ENCODE peak calls at places on chromosomes 6 and 20, in six cellular contexts. One of them, this sample, is unnamed.

GRCh38 chr6:83051386-83052172 is 14.1 kb downstream of the UBE3D start:
- DNase-seq in CD8-positive, alpha-beta memory T cell: no peak
- DNase-seq in NCI-H460: no peak
- DNase-seq in stimulated activated CD8-positive, alpha-beta memory T cell treated with anti-CD3 and anti-CD28 coated beads, Interleukin-4, amount 100 ng/mL, for 4 hours: no peak
- DNase-seq in GM12864: no peak
- DNase-seq in endothelial cell of umbilical vein: peak
- DNase-seq in this sample: no peak

GRCh38 chr6:116385462-116385807 is 14.7 kb downstream of the DSE start:
- DNase-seq in GM12864: no peak
- DNase-seq in endothelial cell of umbilical vein: no peak
- DNase-seq in stimulated activated CD8-positive, alpha-beta memory T cell treated with anti-CD3 and anti-CD28 coated beads, Interleukin-4, amount 100 ng/mL, for 4 hours: no peak
- DNase-seq in NCI-H460: no peak
- DNase-seq in CD8-positive, alpha-beta memory T cell: no peak
- DNase-seq in this sample: no peak

GRCh38 chr20:33653218-33653899 is 8.8 kb upstream of the C20orf144 start:
- DNase-seq in CD8-positive, alpha-beta memory T cell: peak
- DNase-seq in GM12864: peak
- DNase-seq in NCI-H460: peak
- DNase-seq in endothelial cell of umbilical vein: peak
- DNase-seq in stimulated activated CD8-positive, alpha-beta memory T cell treated with anti-CD3 and anti-CD28 coated beads, Interleukin-4, amount 100 ng/mL, for 4 hours: no peak
- DNase-seq in this sample: no peak

GRCh38 chr20:57364451-57364850 is 13.4 kb downstream of the RAE1 start:
- DNase-seq in GM12864: no peak
- DNase-seq in NCI-H460: no peak
- DNase-seq in stimulated activated CD8-positive, alpha-beta memory T cell treated with anti-CD3 and anti-CD28 coated beads, Interleukin-4, amount 100 ng/mL, for 4 hours: no peak
- DNase-seq in endothelial cell of umbilical vein: no peak
- DNase-seq in CD8-positive, alpha-beta memory T cell: no peak
- DNase-seq in this sample: no peak

GRCh38 chr6:159125014-159125609 is 44.1 kb upstream of the FNDC1 start:
- DNase-seq in endothelial cell of umbilical vein: no peak
- DNase-seq in stimulated activated CD8-positive, alpha-beta memory T cell treated with anti-CD3 and anti-CD28 coated beads, Interleukin-4, amount 100 ng/mL, for 4 hours: no peak
- DNase-seq in NCI-H460: no peak
- DNase-seq in GM12864: no peak
- DNase-seq in CD8-positive, alpha-beta memory T cell: no peak
- DNase-seq in this sample: no peak

GRCh38 chr6:169959129-169960002 is 207.9 kb downstream of the ERMARD start:
- DNase-seq in GM12864: peak
- DNase-seq in endothelial cell of umbilical vein: peak
- DNase-seq in CD8-positive, alpha-beta memory T cell: peak
- DNase-seq in stimulated activated CD8-positive, alpha-beta memory T cell treated with anti-CD3 and anti-CD28 coated beads, Interleukin-4, amount 100 ng/mL, for 4 hours: no peak
- DNase-seq in NCI-H460: no peak
- DNase-seq in this sample: no peak

GRCh38 chr6:130843575-130844320 is 16.5 kb downstream of the SMLR1 start:
- DNase-seq in stimulated activated CD8-positive, alpha-beta memory T cell treated with anti-CD3 and anti-CD28 coated beads, Interleukin-4, amount 100 ng/mL, for 4 hours: no peak
- DNase-seq in NCI-H460: peak
- DNase-seq in GM12864: no peak
- DNase-seq in CD8-positive, alpha-beta memory T cell: peak
- DNase-seq in endothelial cell of umbilical vein: peak
- DNase-seq in this sample: peak

GRCh38 chr6:170207586-170207985 is 83.3 kb downstream of the DLL1 start:
- DNase-seq in NCI-H460: no peak
- DNase-seq in CD8-positive, alpha-beta memory T cell: no peak
- DNase-seq in GM12864: no peak
- DNase-seq in stimulated activated CD8-positive, alpha-beta memory T cell treated with anti-CD3 and anti-CD28 coated beads, Interleukin-4, amount 100 ng/mL, for 4 hours: no peak
- DNase-seq in endothelial cell of umbilical vein: no peak
- DNase-seq in this sample: no peak

GRCh38 chr20:6828794-6829423 is 61.4 kb downstream of the BMP2 start:
- DNase-seq in stimulated activated CD8-positive, alpha-beta memory T cell treated with anti-CD3 and anti-CD28 coated beads, Interleukin-4, amount 100 ng/mL, for 4 hours: no peak
- DNase-seq in CD8-positive, alpha-beta memory T cell: no peak
- DNase-seq in endothelial cell of umbilical vein: peak
- DNase-seq in NCI-H460: peak
- DNase-seq in GM12864: peak
- DNase-seq in this sample: peak

GRCh38 chr6:84685983-84686584 is 78.3 kb downstream of the TBX18 start:
- DNase-seq in NCI-H460: peak
- DNase-seq in GM12864: peak
- DNase-seq in endothelial cell of umbilical vein: no peak
- DNase-seq in stimulated activated CD8-positive, alpha-beta memory T cell treated with anti-CD3 and anti-CD28 coated beads, Interleukin-4, amount 100 ng/mL, for 4 hours: no peak
- DNase-seq in CD8-positive, alpha-beta memory T cell: no peak
- DNase-seq in this sample: no peak

GRCh38 chr6:135540207-135540877 is 42.8 kb upstream of the AHI1 start:
- DNase-seq in CD8-positive, alpha-beta memory T cell: no peak
- DNase-seq in NCI-H460: no peak
- DNase-seq in endothelial cell of umbilical vein: peak
- DNase-seq in stimulated activated CD8-positive, alpha-beta memory T cell treated with anti-CD3 and anti-CD28 coated beads, Interleukin-4, amount 100 ng/mL, for 4 hours: no peak
- DNase-seq in GM12864: no peak
- DNase-seq in this sample: no peak

GRCh38 chr6:110705543-110705942 is 109.7 kb downstream of the CDK19 start:
- DNase-seq in CD8-positive, alpha-beta memory T cell: no peak
- DNase-seq in stimulated activated CD8-positive, alpha-beta memory T cell treated with anti-CD3 and anti-CD28 coated beads, Interleukin-4, amount 100 ng/mL, for 4 hours: no peak
- DNase-seq in endothelial cell of umbilical vein: no peak
- DNase-seq in GM12864: no peak
- DNase-seq in NCI-H460: no peak
- DNase-seq in this sample: no peak

GRCh38 chr20:4087923-4088322 is 72.6 kb upstream of the RNF24 start:
- DNase-seq in endothelial cell of umbilical vein: no peak
- DNase-seq in NCI-H460: no peak
- DNase-seq in GM12864: no peak
- DNase-seq in stimulated activated CD8-positive, alpha-beta memory T cell treated with anti-CD3 and anti-CD28 coated beads, Interleukin-4, amount 100 ng/mL, for 4 hours: no peak
- DNase-seq in CD8-positive, alpha-beta memory T cell: no peak
- DNase-seq in this sample: no peak